ENCODE peak calls at places on chromosomes 13 and 19, in nine cellular contexts. One of them, this sample, is unnamed.

GRCh38 chr19:11125994-11126685 is 29.4 kb downstream of the SPC24 start:
- DNase-seq in heart left ventricle: peak; percentile 70
- DNase-seq in stimulated activated CD4-positive, alpha-beta T cell treated with anti-CD3 and anti-CD28 coated beads, Interleukin-12 subunit alpha, Interleukin-12 subunit beta, amount 100 ng/mL, for 4 hours: peak; percentile 72
- DNase-seq in EH: peak; percentile 76
- DNase-seq in PC-9: peak; percentile 72
- DNase-seq in amniotic epithelial cell: peak; percentile 64
- DNase-seq in lung: peak; percentile 78
- DNase-seq in mammary epithelial cell: no peak
- DNase-seq in KBM-7: peak; percentile 82
- DNase-seq in this sample: peak; percentile 54

GRCh38 chr13:51818276-51818675 is 14.3 kb upstream of the DHRS12 start:
- DNase-seq in lung: no peak
- DNase-seq in heart left ventricle: peak; percentile 67
- DNase-seq in EH: no peak
- DNase-seq in stimulated activated CD4-positive, alpha-beta T cell treated with anti-CD3 and anti-CD28 coated beads, Interleukin-12 subunit alpha, Interleukin-12 subunit beta, amount 100 ng/mL, for 4 hours: no peak
- DNase-seq in mammary epithelial cell: no peak
- DNase-seq in PC-9: no peak
- DNase-seq in amniotic epithelial cell: no peak
- DNase-seq in KBM-7: no peak
- DNase-seq in this sample: no peak

GRCh38 chr19:8355631-8356402 is 8.1 kb upstream of the ANGPTL4 start:
- DNase-seq in heart left ventricle: no peak
- DNase-seq in mammary epithelial cell: peak; percentile 98
- DNase-seq in PC-9: peak; percentile 70
- DNase-seq in EH: peak; percentile 99
- DNase-seq in lung: peak; percentile 77
- DNase-seq in KBM-7: no peak
- DNase-seq in stimulated activated CD4-positive, alpha-beta T cell treated with anti-CD3 and anti-CD28 coated beads, Interleukin-12 subunit alpha, Interleukin-12 subunit beta, amount 100 ng/mL, for 4 hours: no peak
- DNase-seq in amniotic epithelial cell: peak; percentile 99
- DNase-seq in this sample: no peak

GRCh38 chr13:62524498-62524897 is 1108.8 kb upstream of the PCDH20 start:
- DNase-seq in heart left ventricle: no peak
- DNase-seq in lung: no peak
- DNase-seq in mammary epithelial cell: no peak
- DNase-seq in KBM-7: no peak
- DNase-seq in EH: no peak
- DNase-seq in stimulated activated CD4-positive, alpha-beta T cell treated with anti-CD3 and anti-CD28 coated beads, Interleukin-12 subunit alpha, Interleukin-12 subunit beta, amount 100 ng/mL, for 4 hours: no peak
- DNase-seq in PC-9: no peak
- DNase-seq in amniotic epithelial cell: no peak
- DNase-seq in this sample: no peak

GRCh38 chr19:430701-431100 is 21.8 kb upstream of the C2CD4C start:
- DNase-seq in mammary epithelial cell: no peak
- DNase-seq in PC-9: no peak
- DNase-seq in amniotic epithelial cell: no peak
- DNase-seq in stimulated activated CD4-positive, alpha-beta T cell treated with anti-CD3 and anti-CD28 coated beads, Interleukin-12 subunit alpha, Interleukin-12 subunit beta, amount 100 ng/mL, for 4 hours: no peak
- DNase-seq in KBM-7: no peak
- DNase-seq in lung: no peak
- DNase-seq in EH: no peak
- DNase-seq in heart left ventricle: no peak
- DNase-seq in this sample: no peak

GRCh38 chr19:38143847-38144246 is 80.2 kb downstream of the DPF1 start:
- DNase-seq in lung: no peak
- DNase-seq in amniotic epithelial cell: no peak
- DNase-seq in stimulated activated CD4-positive, alpha-beta T cell treated with anti-CD3 and anti-CD28 coated beads, Interleukin-12 subunit alpha, Interleukin-12 subunit beta, amount 100 ng/mL, for 4 hours: no peak
- DNase-seq in mammary epithelial cell: no peak
- DNase-seq in EH: no peak
- DNase-seq in heart left ventricle: no peak
- DNase-seq in PC-9: no peak
- DNase-seq in KBM-7: peak; percentile 14
- DNase-seq in this sample: no peak

GRCh38 chr13:19090495-19090894 is 91.1 kb downstream of the TUBA3C start:
- DNase-seq in amniotic epithelial cell: no peak
- DNase-seq in PC-9: no peak
- DNase-seq in KBM-7: no peak
- DNase-seq in stimulated activated CD4-positive, alpha-beta T cell treated with anti-CD3 and anti-CD28 coated beads, Interleukin-12 subunit alpha, Interleukin-12 subunit beta, amount 100 ng/mL, for 4 hours: no peak
- DNase-seq in lung: no peak
- DNase-seq in EH: no peak
- DNase-seq in mammary epithelial cell: no peak
- DNase-seq in heart left ventricle: no peak
- DNase-seq in this sample: no peak

GRCh38 chr19:43300876-43301765 is 31.8 kb upstream of the PSG9 start:
- DNase-seq in KBM-7: no peak
- DNase-seq in stimulated activated CD4-positive, alpha-beta T cell treated with anti-CD3 and anti-CD28 coated beads, Interleukin-12 subunit alpha, Interleukin-12 subunit beta, amount 100 ng/mL, for 4 hours: no peak
- DNase-seq in mammary epithelial cell: no peak
- DNase-seq in amniotic epithelial cell: no peak
- DNase-seq in EH: peak; percentile 15
- DNase-seq in PC-9: peak; percentile 50
- DNase-seq in heart left ventricle: no peak
- DNase-seq in lung: no peak
- DNase-seq in this sample: no peak

GRCh38 chr19:46073268-46073922 is 32.6 kb upstream of the IGFL4 start:
- DNase-seq in EH: peak; percentile 35
- DNase-seq in PC-9: peak; percentile 19
- DNase-seq in amniotic epithelial cell: peak; percentile 29
- DNase-seq in KBM-7: no peak
- DNase-seq in heart left ventricle: no peak
- DNase-seq in stimulated activated CD4-positive, alpha-beta T cell treated with anti-CD3 and anti-CD28 coated beads, Interleukin-12 subunit alpha, Interleukin-12 subunit beta, amount 100 ng/mL, for 4 hours: no peak
- DNase-seq in mammary epithelial cell: peak; percentile 75
- DNase-seq in lung: no peak
- DNase-seq in this sample: no peak

GRCh38 chr19:46691104-46691503 is 25.8 kb downstream of the PRKD2 start:
- DNase-seq in heart left ventricle: no peak
- DNase-seq in KBM-7: no peak
- DNase-seq in lung: no peak
- DNase-seq in EH: no peak
- DNase-seq in PC-9: no peak
- DNase-seq in mammary epithelial cell: no peak
- DNase-seq in stimulated activated CD4-positive, alpha-beta T cell treated with anti-CD3 and anti-CD28 coated beads, Interleukin-12 subunit alpha, Interleukin-12 subunit beta, amount 100 ng/mL, for 4 hours: no peak
- DNase-seq in amniotic epithelial cell: no peak
- DNase-seq in this sample: no peak

GRCh38 chr19:39409207-39409885 is 2.7 kb downstream of the ZFP36 start:
- DNase-seq in EH: peak; percentile 74
- DNase-seq in PC-9: peak; percentile 97
- DNase-seq in amniotic epithelial cell: no peak
- DNase-seq in mammary epithelial cell: peak; percentile 96
- DNase-seq in lung: peak; percentile 95
- DNase-seq in KBM-7: peak; percentile 53
- DNase-seq in stimulated activated CD4-positive, alpha-beta T cell treated with anti-CD3 and anti-CD28 coated beads, Interleukin-12 subunit alpha, Interleukin-12 subunit beta, amount 100 ng/mL, for 4 hours: peak; percentile 74
- DNase-seq in heart left ventricle: peak; percentile 92
- DNase-seq in this sample: peak; percentile 82

GRCh38 chr13:109383683-109384082 is 402.7 kb downstream of the IRS2 start:
- DNase-seq in PC-9: peak; percentile 35
- DNase-seq in stimulated activated CD4-positive, alpha-beta T cell treated with anti-CD3 and anti-CD28 coated beads, Interleukin-12 subunit alpha, Interleukin-12 subunit beta, amount 100 ng/mL, for 4 hours: no peak
- DNase-seq in EH: peak; percentile 88
- DNase-seq in amniotic epithelial cell: peak; percentile 90
- DNase-seq in lung: no peak
- DNase-seq in heart left ventricle: no peak
- DNase-seq in KBM-7: no peak
- DNase-seq in mammary epithelial cell: peak; percentile 90
- DNase-seq in this sample: no peak

GRCh38 chr13:39577833-39578232 is 25.2 kb downstream of the LHFPL6 start:
- DNase-seq in KBM-7: no peak
- DNase-seq in mammary epithelial cell: no peak
- DNase-seq in PC-9: no peak
- DNase-seq in lung: no peak
- DNase-seq in stimulated activated CD4-positive, alpha-beta T cell treated with anti-CD3 and anti-CD28 coated beads, Interleukin-12 subunit alpha, Interleukin-12 subunit beta, amount 100 ng/mL, for 4 hours: no peak
- DNase-seq in EH: no peak
- DNase-seq in heart left ventricle: peak; percentile 68
- DNase-seq in amniotic epithelial cell: no peak
- DNase-seq in this sample: no peak

GRCh38 chr19:35013047-35013819 is 13.1 kb downstream of the GRAMD1A start:
- DNase-seq in KBM-7: peak; percentile 87
- DNase-seq in heart left ventricle: peak; percentile 79
- DNase-seq in mammary epithelial cell: peak; percentile 20
- DNase-seq in EH: peak; percentile 51
- DNase-seq in stimulated activated CD4-positive, alpha-beta T cell treated with anti-CD3 and anti-CD28 coated beads, Interleukin-12 subunit alpha, Interleukin-12 subunit beta, amount 100 ng/mL, for 4 hours: peak; percentile 77
- DNase-seq in PC-9: peak; percentile 48
- DNase-seq in amniotic epithelial cell: peak; percentile 55
- DNase-seq in lung: peak; percentile 77
- DNase-seq in this sample: peak; percentile 70

GRCh38 chr19:49150106-49150943 is 4.9 kb downstream of the HRC start:
- DNase-seq in KBM-7: peak; percentile 91
- DNase-seq in mammary epithelial cell: peak; percentile 68
- DNase-seq in stimulated activated CD4-positive, alpha-beta T cell treated with anti-CD3 and anti-CD28 coated beads, Interleukin-12 subunit alpha, Interleukin-12 subunit beta, amount 100 ng/mL, for 4 hours: peak; percentile 41
- DNase-seq in amniotic epithelial cell: peak; percentile 70
- DNase-seq in PC-9: peak; percentile 85
- DNase-seq in EH: peak; percentile 83
- DNase-seq in lung: peak; percentile 76
- DNase-seq in heart left ventricle: peak; percentile 89
- DNase-seq in this sample: peak; percentile 38

GRCh38 chr19:294819-295686 is 3.9 kb upstream of the PLPP2 start:
- DNase-seq in lung: no peak
- DNase-seq in stimulated activated CD4-positive, alpha-beta T cell treated with anti-CD3 and anti-CD28 coated beads, Interleukin-12 subunit alpha, Interleukin-12 subunit beta, amount 100 ng/mL, for 4 hours: peak; percentile 49
- DNase-seq in amniotic epithelial cell: peak; percentile 18
- DNase-seq in mammary epithelial cell: no peak
- DNase-seq in heart left ventricle: no peak
- DNase-seq in PC-9: peak; percentile 52
- DNase-seq in EH: peak; percentile 41
- DNase-seq in KBM-7: peak; percentile 42
- DNase-seq in this sample: no peak

GRCh38 chr19:56660381-56661105 is 11.0 kb downstream of the ZNF835 start:
- DNase-seq in heart left ventricle: peak; percentile 17
- DNase-seq in EH: no peak
- DNase-seq in mammary epithelial cell: no peak
- DNase-seq in amniotic epithelial cell: no peak
- DNase-seq in KBM-7: peak; percentile 7
- DNase-seq in lung: no peak
- DNase-seq in stimulated activated CD4-positive, alpha-beta T cell treated with anti-CD3 and anti-CD28 coated beads, Interleukin-12 subunit alpha, Interleukin-12 subunit beta, amount 100 ng/mL, for 4 hours: no peak
- DNase-seq in PC-9: no peak
- DNase-seq in this sample: no peak

GRCh38 chr13:29901714-29902631 is 51.6 kb upstream of the UBL3 start:
- DNase-seq in mammary epithelial cell: peak; percentile 92
- DNase-seq in stimulated activated CD4-positive, alpha-beta T cell treated with anti-CD3 and anti-CD28 coated beads, Interleukin-12 subunit alpha, Interleukin-12 subunit beta, amount 100 ng/mL, for 4 hours: no peak
- DNase-seq in EH: peak; percentile 94
- DNase-seq in PC-9: peak; percentile 63
- DNase-seq in KBM-7: peak; percentile 39
- DNase-seq in heart left ventricle: peak; percentile 14
- DNase-seq in lung: peak; percentile 56
- DNase-seq in amniotic epithelial cell: peak; percentile 99
- DNase-seq in this sample: no peak

GRCh38 chr19:44741841-44742352 is 6.6 kb upstream of the BCL3 start:
- DNase-seq in EH: peak; percentile 100
- DNase-seq in PC-9: peak; percentile 97
- DNase-seq in amniotic epithelial cell: peak; percentile 100
- DNase-seq in KBM-7: peak; percentile 96
- DNase-seq in mammary epithelial cell: peak; percentile 99
- DNase-seq in lung: peak; percentile 98
- DNase-seq in heart left ventricle: peak; percentile 97
- DNase-seq in stimulated activated CD4-positive, alpha-beta T cell treated with anti-CD3 and anti-CD28 coated beads, Interleukin-12 subunit alpha, Interleukin-12 subunit beta, amount 100 ng/mL, for 4 hours: no peak
- DNase-seq in this sample: no peak

GRCh38 chr13:102020611-102021216 is 381.1 kb downstream of the FGF14 start:
- DNase-seq in EH: no peak
- DNase-seq in PC-9: no peak
- DNase-seq in heart left ventricle: no peak
- DNase-seq in lung: no peak
- DNase-seq in stimulated activated CD4-positive, alpha-beta T cell treated with anti-CD3 and anti-CD28 coated beads, Interleukin-12 subunit alpha, Interleukin-12 subunit beta, amount 100 ng/mL, for 4 hours: no peak
- DNase-seq in mammary epithelial cell: peak; percentile 78
- DNase-seq in amniotic epithelial cell: peak; percentile 79
- DNase-seq in KBM-7: no peak
- DNase-seq in this sample: no peak

GRCh38 chr13:108086678-108087077 is 128.7 kb downstream of the LIG4 start:
- DNase-seq in stimulated activated CD4-positive, alpha-beta T cell treated with anti-CD3 and anti-CD28 coated beads, Interleukin-12 subunit alpha, Interleukin-12 subunit beta, amount 100 ng/mL, for 4 hours: no peak
- DNase-seq in lung: no peak
- DNase-seq in mammary epithelial cell: no peak
- DNase-seq in PC-9: peak; percentile 9
- DNase-seq in amniotic epithelial cell: peak; percentile 34
- DNase-seq in EH: no peak
- DNase-seq in KBM-7: peak; percentile 8
- DNase-seq in heart left ventricle: no peak
- DNase-seq in this sample: no peak

GRCh38 chr19:45403781-45404556 is 900 bp downstream of the PPP1R13L start:
- DNase-seq in amniotic epithelial cell: peak; percentile 65
- DNase-seq in lung: peak; percentile 71
- DNase-seq in stimulated activated CD4-positive, alpha-beta T cell treated with anti-CD3 and anti-CD28 coated beads, Interleukin-12 subunit alpha, Interleukin-12 subunit beta, amount 100 ng/mL, for 4 hours: peak; percentile 56
- DNase-seq in KBM-7: no peak
- DNase-seq in mammary epithelial cell: peak; percentile 60
- DNase-seq in heart left ventricle: peak; percentile 62
- DNase-seq in EH: peak; percentile 63
- DNase-seq in PC-9: peak; percentile 82
- DNase-seq in this sample: no peak

GRCh38 chr19:11780431-11781020 is 13.7 kb downstream of the ZNF441 start:
- DNase-seq in PC-9: no peak
- DNase-seq in mammary epithelial cell: no peak
- DNase-seq in amniotic epithelial cell: no peak
- DNase-seq in stimulated activated CD4-positive, alpha-beta T cell treated with anti-CD3 and anti-CD28 coated beads, Interleukin-12 subunit alpha, Interleukin-12 subunit beta, amount 100 ng/mL, for 4 hours: no peak
- DNase-seq in heart left ventricle: no peak
- DNase-seq in EH: no peak
- DNase-seq in lung: no peak
- DNase-seq in KBM-7: no peak
- DNase-seq in this sample: no peak